ENCODE peak calls at places on chromosomes 6 and 20, in six cellular contexts. U, Z, K, B, T and O are unnamed samples.

GRCh38 chr20:62448788-62449187 is 21.4 kb upstream of the RBBP8NL start:
- DNase-seq in U (no peak), Z (peak), K (no peak), B (no peak), T (no peak), O (no peak)

GRCh38 chr20:5216663-5217062 is 89.9 kb downstream of the CDS2 start:
- DNase-seq in U (no peak), Z (no peak), K (no peak), B (no peak), T (no peak), O (no peak)

GRCh38 chr20:59823456-59823855 is 110.0 kb downstream of the SYCP2 start:
- DNase-seq in U (no peak), Z (no peak), K (no peak), B (no peak), T (no peak), O (no peak)

GRCh38 chr6:95846652-95847051 is 169.1 kb upstream of the FUT9 start:
- DNase-seq in U (no peak), Z (no peak), K (no peak), B (no peak), T (no peak), O (no peak)

GRCh38 chr20:52312131-52312729 is 120.7 kb upstream of the ZFP64 start:
- DNase-seq in U (no peak), Z (no peak), K (no peak), B (peak), T (peak), O (no peak)

GRCh38 chr6:135056632-135057031 is 2.0 kb upstream of the HBS1L start:
- DNase-seq in U (no peak), Z (no peak), K (no peak), B (no peak), T (no peak), O (no peak)

GRCh38 chr20:46027245-46027853 is 1.7 kb upstream of the SLC12A5 start:
- DNase-seq in U (no peak), Z (no peak), K (no peak), B (no peak), T (no peak), O (no peak)

GRCh38 chr6:11233936-11234573 is 1.6 kb upstream of the NEDD9 start:
- DNase-seq in U (no peak), Z (no peak), K (no peak), B (no peak), T (no peak), O (no peak)

GRCh38 chr6:134584809-134585528 is 267.1 kb upstream of the SGK1 start:
- DNase-seq in U (no peak), Z (no peak), K (no peak), B (no peak), T (no peak), O (no peak)

GRCh38 chr6:52663120-52663934 is 7.6 kb upstream of the TMEM14A start:
- DNase-seq in U (no peak), Z (no peak), K (peak), B (no peak), T (peak), O (no peak)

GRCh38 chr6:2695464-2696095 is 55.1 kb downstream of the MYLK4 start:
- DNase-seq in U (no peak), Z (no peak), K (no peak), B (peak), T (peak), O (no peak)

GRCh38 chr6:24718449-24719124 is 367 bp downstream of the C6orf62 start:
- DNase-seq in U (no peak), Z (no peak), K (no peak), B (no peak), T (no peak), O (no peak)

GRCh38 chr6:75094614-75095321 is 111.1 kb downstream of the COL12A1 start:
- DNase-seq in U (no peak), Z (no peak), K (no peak), B (no peak), T (no peak), O (no peak)

GRCh38 chr6:75096986-75097385 is 108.9 kb downstream of the COL12A1 start:
- DNase-seq in U (no peak), Z (no peak), K (no peak), B (no peak), T (no peak), O (no peak)

GRCh38 chr6:75101896-75102680 is 103.8 kb downstream of the COL12A1 start:
- DNase-seq in U (no peak), Z (no peak), K (no peak), B (no peak), T (no peak), O (no peak)

GRCh38 chr6:75103411-75103810 is 102.4 kb downstream of the COL12A1 start:
- DNase-seq in U (no peak), Z (no peak), K (no peak), B (no peak), T (no peak), O (no peak)

DNA sequence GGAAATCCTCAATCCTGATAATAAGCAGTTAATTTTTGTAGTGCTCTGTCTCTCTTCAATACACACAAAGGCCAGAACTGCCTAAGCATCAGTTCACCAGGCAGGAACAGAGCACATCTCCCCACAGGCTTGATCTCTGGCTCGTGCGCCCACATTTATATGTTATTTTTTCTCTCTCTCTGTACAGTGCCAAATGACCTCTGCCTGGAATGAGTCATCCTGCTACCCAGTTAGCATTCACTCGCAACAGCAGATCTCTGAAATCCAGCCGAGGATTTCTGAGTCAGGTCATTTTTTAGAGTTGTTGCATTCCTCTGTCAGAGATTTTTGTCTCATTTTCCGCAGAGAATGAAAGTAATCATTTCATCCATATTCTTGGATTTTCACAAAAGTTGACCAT is 107.1 kb downstream of the COL12A1 start:
- DNase-seq in U (no peak), Z (no peak), K (peak), B (peak), T (peak), O (no peak)
- TF ChIP-seq POLR2AphosphoS5 in U (no peak), Z (no peak), K (peak), B (no peak), T (no peak), O (no peak)

GRCh38 chr6:137121401-137121997 is 51.9 kb downstream of the IL22RA2 start:
- DNase-seq in U (no peak), Z (no peak), K (no peak), B (no peak), T (no peak), O (no peak)
- TF ChIP-seq POLR2AphosphoS5 in U (no peak), Z (no peak), K (no peak), B (no peak), T (no peak), O (no peak)

GRCh38 chr6:112331306-112331705 is 15.8 kb upstream of the RFPL4B start:
- DNase-seq in U (no peak), Z (no peak), K (no peak), B (no peak), T (no peak), O (no peak)

GRCh38 chr6:112332274-112332673 is 14.9 kb upstream of the RFPL4B start:
- DNase-seq in U (no peak), Z (no peak), K (no peak), B (no peak), T (no peak), O (no peak)

GRCh38 chr6:112325449-112325848 is 21.7 kb upstream of the RFPL4B start:
- DNase-seq in U (no peak), Z (peak), K (no peak), B (no peak), T (no peak), O (no peak)

GRCh38 chr6:112330877-112331260 is 16.3 kb upstream of the RFPL4B start:
- DNase-seq in U (no peak), Z (no peak), K (no peak), B (no peak), T (no peak), O (no peak)

DNA sequence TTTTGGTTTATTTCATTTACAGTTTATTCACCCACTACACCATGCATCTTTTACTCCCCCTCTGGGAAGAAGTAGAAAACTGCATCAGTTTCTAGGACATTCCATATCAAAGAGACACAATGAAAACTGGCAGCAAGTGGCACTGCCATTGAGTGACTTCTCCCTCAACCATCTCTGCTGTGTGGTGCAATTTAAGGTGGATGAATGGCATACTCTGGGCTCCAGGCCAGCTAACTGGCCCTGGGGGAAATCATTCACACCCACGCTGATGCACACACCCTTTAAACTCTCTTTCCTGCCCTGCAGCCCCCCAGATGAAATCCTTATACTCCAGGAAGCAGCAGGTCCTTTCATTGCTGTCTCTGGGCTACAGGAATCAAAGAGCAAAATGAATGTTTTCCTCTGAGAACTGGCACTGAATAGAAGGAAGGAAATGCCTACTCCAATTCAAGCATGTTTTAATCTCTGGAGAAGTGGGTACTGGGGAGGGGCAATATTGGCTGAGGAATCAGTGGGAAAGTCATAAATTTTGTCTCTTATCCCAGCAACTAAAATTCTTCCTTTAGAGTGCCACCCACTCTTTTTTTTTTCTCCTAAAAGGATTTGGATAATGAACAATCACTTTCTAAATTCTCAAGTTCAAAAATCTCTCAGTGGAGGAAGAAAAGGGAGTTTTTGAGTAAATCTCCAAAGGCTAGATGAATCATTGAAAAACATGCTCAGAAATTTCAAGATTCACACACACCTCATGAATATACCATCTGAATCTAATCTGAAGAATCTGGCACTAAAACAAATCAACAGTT is 16.9 kb upstream of the RFPL4B start:
- DNase-seq in U (no peak), Z (no peak), K (no peak), B (no peak), T (no peak), O (no peak)
- TF ChIP-seq POLR2AphosphoS5 in U (no peak), Z (no peak), K (no peak), B (no peak), T (no peak), O (no peak)

GRCh38 chr20:1945134-1945618 is 48.7 kb downstream of the PDYN start:
- DNase-seq in U (peak), Z (peak), K (peak), B (no peak), T (no peak), O (no peak)
- TF ChIP-seq POLR2AphosphoS5 in U (peak), Z (peak), K (peak), B (no peak), T (no peak), O (no peak)

GRCh38 chr6:117270960-117271507 is 5.7 kb downstream of the VGLL2 start:
- DNase-seq in U (no peak), Z (no peak), K (no peak), B (no peak), T (no peak), O (no peak)
- TF ChIP-seq POLR2AphosphoS5 in U (no peak), Z (no peak), K (no peak), B (no peak), T (no peak), O (no peak)

GRCh38 chr6:103995571-103995970 is 864.1 kb downstream of the HACE1 start:
- DNase-seq in U (no peak), Z (no peak), K (no peak), B (no peak), T (no peak), O (no peak)
- TF ChIP-seq POLR2AphosphoS5 in U (no peak), Z (no peak), K (no peak), B (no peak), T (no peak), O (no peak)

GRCh38 chr6:36829919-36830544 is 9.2 kb downstream of the CPNE5 start:
- DNase-seq in U (no peak), Z (no peak), K (peak), B (no peak), T (no peak), O (no peak)

GRCh38 chr6:36826520-36827227 is 12.6 kb downstream of the CPNE5 start:
- DNase-seq in U (no peak), Z (no peak), K (no peak), B (no peak), T (no peak), O (no peak)

GRCh38 chr6:36825452-36825851 is 13.8 kb downstream of the CPNE5 start:
- DNase-seq in U (no peak), Z (no peak), K (no peak), B (no peak), T (no peak), O (no peak)

GRCh38 chr6:36825996-36826395 is 13.2 kb downstream of the CPNE5 start:
- DNase-seq in U (no peak), Z (no peak), K (no peak), B (no peak), T (no peak), O (no peak)

GRCh38 chr6:36827261-36828079 is 11.8 kb downstream of the CPNE5 start:
- DNase-seq in U (peak), Z (no peak), K (peak), B (no peak), T (no peak), O (no peak)
- TF ChIP-seq POLR2AphosphoS5 in U (peak), Z (no peak), K (no peak), B (no peak), T (no peak), O (no peak)

DNA sequence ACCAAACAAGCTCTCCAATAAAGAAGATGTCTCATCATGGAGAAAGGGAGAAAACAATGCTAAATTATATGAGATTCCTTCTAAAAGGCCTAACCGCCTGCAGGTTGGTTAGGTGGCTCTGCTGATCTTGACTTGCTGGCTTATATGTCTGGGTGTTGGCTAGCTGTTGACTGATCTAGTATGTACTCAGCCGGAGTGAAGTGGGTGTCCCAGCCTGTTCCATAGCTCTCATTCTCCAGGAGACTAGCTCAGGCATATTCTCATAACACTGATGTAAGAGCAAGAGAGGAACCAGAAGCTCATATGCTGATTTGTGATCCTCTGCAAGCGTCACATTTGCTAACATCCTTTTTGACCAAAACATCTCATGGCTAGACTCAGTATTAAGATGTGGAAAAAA is 473.0 kb downstream of the BMP2 start:
- DNase-seq in U (no peak), Z (no peak), K (no peak), B (no peak), T (no peak), O (no peak)
- TF ChIP-seq POLR2AphosphoS5 in U (no peak), Z (no peak), K (no peak), B (no peak), T (no peak), O (no peak)

GRCh38 chr20:63525968-63526367 is 5.4 kb downstream of the PPDPF start:
- DNase-seq in U (peak), Z (no peak), K (no peak), B (no peak), T (no peak), O (no peak)
- TF ChIP-seq POLR2AphosphoS5 in U (no peak), Z (no peak), K (no peak), B (peak), T (peak), O (no peak)